ENCODE peak calls at places on chromosomes 2 and 18, in ten cellular contexts. T, Y, H, U, J, Q, O, Z, I and F are unnamed samples.

GRCh38 chr2:145018502-145018901 is 498.6 kb upstream of the ZEB2 start:
- DNase-seq in T (no peak), Y (no peak), H (no peak), U (peak; percentile 96), J (no peak), Q (no peak), O (no peak), Z (no peak), I (no peak), F (no peak)

GRCh38 chr2:1648241-1649102 is 95.8 kb downstream of the PXDN start:
- DNase-seq in T (no peak), Y (no peak), H (no peak), U (no peak), J (peak; percentile 17), Q (no peak), O (no peak), Z (no peak), I (no peak), F (no peak)

GRCh38 chr2:59180111-59180510 is 939.0 kb upstream of the FANCL start:
- DNase-seq in T (no peak), Y (no peak), H (no peak), U (no peak), J (no peak), Q (no peak), O (no peak), Z (no peak), I (no peak), F (no peak)

GRCh38 chr18:49491534-49491856 is 4.5 kb upstream of the C18orf32 start:
- DNase-seq in T (no peak), Y (no peak), H (no peak), U (no peak), J (no peak), Q (no peak), O (no peak), Z (no peak), I (no peak), F (no peak)

GRCh38 chr2:33521791-33522281 is 45.4 kb downstream of the RASGRP3 start:
- DNase-seq in T (peak; percentile 24), Y (no peak), H (no peak), U (no peak), J (no peak), Q (no peak), O (no peak), Z (peak; percentile 49), I (no peak), F (no peak)

GRCh38 chr2:240741091-240741490 is 49.4 kb downstream of the AQP12A start:
- DNase-seq in T (no peak), Y (no peak), H (no peak), U (no peak), J (no peak), Q (no peak), O (no peak), Z (no peak), I (no peak), F (no peak)

GRCh38 chr2:96923201-96923600 is 53.3 kb upstream of the SEMA4C start:
- DNase-seq in T (no peak), Y (no peak), H (no peak), U (no peak), J (no peak), Q (no peak), O (no peak), Z (no peak), I (no peak), F (no peak)

GRCh38 chr2:37468139-37468538 is 123.7 kb downstream of the QPCT start:
- DNase-seq in T (peak; percentile 30), Y (no peak), H (no peak), U (no peak), J (peak; percentile 53), Q (no peak), O (no peak), Z (no peak), I (no peak), F (no peak)

GRCh38 chr2:238921259-238921658 is 73.4 kb downstream of the TWIST2 start:
- DNase-seq in T (no peak), Y (no peak), H (no peak), U (no peak), J (peak; percentile 16), Q (no peak), O (no peak), Z (no peak), I (no peak), F (no peak)

GRCh38 chr18:58091099-58091611 is 47.1 kb downstream of the NEDD4L start:
- DNase-seq in T (peak; percentile 48), Y (peak; percentile 4), H (no peak), U (peak; percentile 5), J (no peak), Q (no peak), O (no peak), Z (no peak), I (no peak), F (peak; percentile 21)

GRCh38 chr2:97662895-97663625 is 784 bp downstream of the ACTR1B start:
- DNase-seq in T (peak; percentile 78), Y (no peak), H (peak; percentile 43), U (peak; percentile 64), J (peak; percentile 78), Q (peak; percentile 84), O (peak; percentile 76), Z (peak; percentile 62), I (peak; percentile 89), F (peak; percentile 70)

GRCh38 chr18:48806551-48807261 is 144.1 kb downstream of the SMAD7 start:
- DNase-seq in T (no peak), Y (peak; percentile 12), H (no peak), U (no peak), J (peak; percentile 64), Q (no peak), O (peak; percentile 13), Z (peak; percentile 61), I (no peak), F (no peak)

GRCh38 chr2:172701250-172701649 is 34.4 kb upstream of the RAPGEF4 start:
- DNase-seq in T (no peak), Y (no peak), H (no peak), U (no peak), J (no peak), Q (no peak), O (no peak), Z (no peak), I (peak; percentile 92), F (no peak)

GRCh38 chr2:160612266-160612864 is 118.8 kb upstream of the RBMS1 start:
- DNase-seq in T (no peak), Y (no peak), H (no peak), U (no peak), J (no peak), Q (no peak), O (no peak), Z (no peak), I (peak; percentile 36), F (no peak)

GRCh38 chr2:204437815-204438766 is 107.2 kb upstream of the PARD3B start:
- DNase-seq in T (no peak), Y (no peak), H (no peak), U (no peak), J (no peak), Q (no peak), O (no peak), Z (no peak), I (no peak), F (no peak)

GRCh38 chr2:48738806-48739205 is 16.7 kb downstream of the LHCGR start:
- DNase-seq in T (no peak), Y (no peak), H (no peak), U (peak; percentile 8), J (no peak), Q (no peak), O (no peak), Z (no peak), I (peak; percentile 87), F (no peak)

GRCh38 chr2:33321236-33321731 is 155.2 kb upstream of the RASGRP3 start:
- DNase-seq in T (no peak), Y (no peak), H (no peak), U (no peak), J (no peak), Q (no peak), O (no peak), Z (no peak), I (peak; percentile 77), F (no peak)

GRCh38 chr18:45775241-45775676 is 50.2 kb upstream of the SIGLEC15 start:
- DNase-seq in T (peak; percentile 41), Y (peak; percentile 69), H (peak; percentile 45), U (peak; percentile 85), J (peak; percentile 77), Q (peak; percentile 38), O (peak; percentile 83), Z (peak; percentile 65), I (peak; percentile 63), F (peak; percentile 27)

GRCh38 chr2:170054996-170055395 is 123.0 kb upstream of the MYO3B start:
- DNase-seq in T (no peak), Y (no peak), H (no peak), U (no peak), J (no peak), Q (peak; percentile 36), O (no peak), Z (no peak), I (no peak), F (no peak)
- TF ChIP-seq POLR2A in T (no peak), Y (no peak), H (no peak), U (no peak), J (no peak), Q (no peak), O (no peak), Z (no peak), I (no peak), F (no peak)

DNA sequence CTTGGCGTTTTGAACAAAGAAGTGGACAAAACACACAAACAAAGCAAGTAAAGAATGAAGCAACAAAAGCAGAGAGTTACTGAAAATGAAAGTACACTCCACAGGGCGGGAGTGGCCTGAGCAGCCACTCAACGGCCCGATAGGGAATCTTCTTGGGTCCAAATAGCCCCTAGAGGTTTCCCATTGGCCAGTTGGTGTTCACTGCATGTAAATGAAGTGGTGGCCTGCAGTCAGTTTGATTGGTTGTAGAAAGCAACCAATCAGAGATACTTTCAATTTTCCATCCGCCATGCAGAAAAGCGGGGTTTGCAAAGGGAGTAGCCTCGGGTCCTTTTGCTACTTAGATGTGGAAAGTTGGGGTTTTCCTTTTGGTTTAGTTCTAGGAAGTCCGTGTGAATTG is 31.6 kb downstream of the CYBRD1 start:
- DNase-seq in T (no peak), Y (no peak), H (no peak), U (peak; percentile 96), J (no peak), Q (peak; percentile 83), O (peak; percentile 58), Z (no peak), I (no peak), F (no peak)
- TF ChIP-seq POLR2A in T (no peak), Y (no peak), H (no peak), U (peak; percentile 31), J (no peak), Q (peak; percentile 53), O (no peak), Z (no peak), I (no peak), F (no peak)

DNA sequence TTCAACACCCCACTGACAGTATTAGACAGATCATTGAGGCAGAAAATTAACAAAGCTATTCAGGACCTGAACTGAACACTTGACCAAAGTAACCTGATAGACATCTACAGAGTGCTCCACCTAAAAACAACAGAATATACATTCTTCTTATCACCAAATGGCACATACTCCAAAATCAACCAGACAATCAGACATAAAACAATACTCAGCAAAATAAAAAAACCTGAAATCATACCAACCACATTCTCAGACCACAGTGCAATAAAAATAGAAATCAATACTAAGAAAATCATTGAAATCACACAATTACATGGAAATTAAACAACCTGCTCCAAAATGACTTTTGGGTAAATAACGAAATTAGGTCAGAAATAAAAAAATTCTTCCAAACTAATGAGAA is 15.8 kb downstream of the PFN4 start:
- DNase-seq in T (no peak), Y (no peak), H (no peak), U (no peak), J (no peak), Q (no peak), O (no peak), Z (no peak), I (no peak), F (no peak)
- TF ChIP-seq POLR2A in T (no peak), Y (no peak), H (no peak), U (no peak), J (no peak), Q (no peak), O (no peak), Z (no peak), I (no peak), F (no peak)

GRCh38 chr2:201084863-201085262 is 13.1 kb downstream of the NDUFB3 start:
- DNase-seq in T (no peak), Y (no peak), H (no peak), U (no peak), J (no peak), Q (no peak), O (no peak), Z (no peak), I (no peak), F (no peak)
- TF ChIP-seq POLR2A in T (no peak), Y (no peak), H (no peak), U (no peak), J (no peak), Q (no peak), O (no peak), Z (no peak), I (no peak), F (no peak)